ENCODE peak calls at places on chromosomes 5 and 9, in eight cellular contexts. U is astrocyte of the cerebellum, X is type B pancreatic cell, P is AG09319, D is NB4, I is ascending aorta, B is B cell, V is choroid plexus epithelial cell. T is an unnamed sample.

GRCh38 chr5:111948517-111948916 is 191.5 kb upstream of the NREP start:
- DNase-seq in P (peak), D (no peak), U (peak), V (peak), I (no peak), X (no peak), B (no peak), T (peak)

GRCh38 chr9:124110307-124110915 is 98.8 kb downstream of the LHX2 start:
- DNase-seq in U (peak), P (peak), X (peak), I (peak), B (no peak), V (peak), D (peak), T (peak)

GRCh38 chr9:78745996-78746395 is 449.1 kb downstream of the PSAT1 start:
- DNase-seq in D (no peak), X (no peak), B (no peak), P (no peak), U (no peak), I (no peak), V (peak), T (no peak)

GRCh38 chr5:113059232-113059805 is 82.7 kb downstream of the DCP2 start:
- DNase-seq in P (no peak), U (peak), B (no peak), V (peak), D (no peak), X (no peak), I (no peak), T (no peak)

GRCh38 chr5:34817558-34818351 is 21.2 kb upstream of the TTC23L start:
- DNase-seq in B (no peak), D (no peak), X (no peak), U (peak), P (no peak), V (peak), I (no peak), T (peak)

GRCh38 chr5:145236966-145237365 is 598.2 kb downstream of the PRELID2 start:
- DNase-seq in D (no peak), I (no peak), V (no peak), X (no peak), P (no peak), B (no peak), U (no peak), T (peak)

GRCh38 chr5:33843579-33843978 is 48.2 kb downstream of the ADAMTS12 start:
- DNase-seq in I (no peak), X (no peak), V (peak), B (no peak), D (no peak), U (peak), P (no peak), T (peak)

GRCh38 chr5:5011151-5011550 is 129.0 kb upstream of the ADAMTS16 start:
- DNase-seq in U (no peak), I (no peak), V (no peak), P (no peak), D (no peak), X (no peak), B (no peak), T (no peak)

GRCh38 chr5:76402251-76402879 is 720 bp upstream of the IQGAP2 start:
- DNase-seq in D (peak), B (peak), I (peak), U (no peak), X (no peak), V (peak), P (no peak), T (no peak)

GRCh38 chr5:173178369-173178910 is 34.1 kb downstream of the BNIP1 start:
- DNase-seq in V (no peak), U (no peak), X (no peak), I (no peak), B (no peak), P (no peak), D (no peak), T (no peak)

GRCh38 chr9:121650220-121651013 is 1.0 kb upstream of the DAB2IP start:
- DNase-seq in D (peak), I (no peak), P (no peak), X (peak), B (no peak), U (no peak), V (peak), T (no peak)

DNA sequence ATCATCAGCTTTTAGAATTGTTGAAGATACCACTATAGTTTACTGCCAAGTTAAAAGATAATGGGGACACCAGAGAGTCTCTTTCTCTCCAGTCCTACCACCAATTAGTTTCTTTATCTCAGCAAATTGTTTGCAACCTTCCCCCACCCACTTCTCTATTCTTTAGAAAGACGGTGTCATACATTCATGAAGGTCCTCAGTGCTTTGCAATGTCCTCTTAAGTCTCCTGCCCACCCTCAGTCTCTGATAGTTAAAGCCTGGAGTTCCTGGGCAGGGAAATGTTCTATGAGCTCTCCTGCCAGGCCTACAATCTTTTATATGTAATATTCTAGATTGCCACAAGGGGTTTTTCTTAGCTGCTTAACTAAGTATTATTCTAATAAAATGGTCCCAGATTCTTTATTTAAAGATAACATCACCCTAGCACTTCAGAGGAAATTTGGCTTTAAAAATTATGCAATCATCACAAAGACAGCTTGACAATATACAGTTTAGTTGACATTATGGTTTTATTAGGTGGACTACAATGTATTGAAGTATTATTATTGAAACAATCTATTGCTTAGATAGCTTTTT is 509.2 kb downstream of the CSNK1G3 start:
- DNase-seq in P (no peak), I (no peak), X (no peak), U (no peak), V (peak), D (no peak), B (no peak), T (no peak)
- TF ChIP-seq CTCF in P (no peak), I (no peak), X (peak), U (no peak), V (peak), D (no peak), B (no peak), T (peak)

GRCh38 chr9:86945868-86946711 is 1.2 kb downstream of the GAS1 start:
- DNase-seq in B (no peak), V (peak), U (no peak), P (no peak), I (peak), X (peak), D (peak), T (peak)
- TF ChIP-seq CTCF in B (no peak), V (no peak), U (no peak), P (no peak), I (peak), X (peak), D (no peak), T (peak)

DNA sequence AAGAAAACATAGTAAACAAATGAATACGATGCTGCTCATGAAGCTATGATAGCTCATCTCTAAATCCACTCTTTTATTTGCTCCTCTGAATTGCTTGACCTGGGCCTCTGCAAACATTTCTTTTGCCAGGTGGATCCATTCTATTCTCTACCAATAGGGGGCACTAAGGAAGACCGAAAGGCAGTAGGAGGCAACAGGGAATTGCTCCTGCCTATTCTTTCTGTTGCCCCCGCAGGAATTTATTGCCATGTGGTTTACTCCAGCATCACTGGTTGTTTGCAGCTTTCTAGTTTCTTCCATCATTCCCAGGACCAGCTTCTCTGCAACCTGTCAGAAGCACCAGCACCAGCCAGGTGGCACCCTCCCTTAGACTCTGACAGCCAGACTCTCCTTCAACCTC is 5.3 kb downstream of the GAPT start:
- DNase-seq in I (no peak), U (no peak), D (no peak), V (no peak), P (no peak), B (no peak), X (no peak), T (no peak)
- TF ChIP-seq CTCF in I (no peak), U (no peak), D (peak), V (peak), P (peak), B (no peak), X (peak), T (peak)

GRCh38 chr5:8843766-8844165 is 702.1 kb downstream of the SEMA5A start:
- DNase-seq in V (peak), D (no peak), U (peak), P (peak), X (no peak), I (no peak), B (no peak), T (peak)

GRCh38 chr5:8842906-8843590 is 702.8 kb downstream of the SEMA5A start:
- DNase-seq in V (peak), X (no peak), P (peak), D (peak), B (no peak), I (no peak), U (no peak), T (peak)

GRCh38 chr5:8845316-8845715 is 700.6 kb downstream of the SEMA5A start:
- DNase-seq in B (no peak), V (no peak), X (no peak), P (no peak), D (no peak), I (no peak), U (no peak), T (peak)

GRCh38 chr5:8844847-8845246 is 701.0 kb downstream of the SEMA5A start:
- DNase-seq in P (no peak), U (no peak), D (no peak), B (no peak), V (no peak), I (no peak), X (no peak), T (no peak)

GRCh38 chr5:8844206-8844605 is 701.7 kb downstream of the SEMA5A start:
- DNase-seq in P (no peak), D (no peak), B (no peak), V (no peak), I (no peak), X (no peak), U (no peak), T (no peak)
- TF ChIP-seq CTCF in P (no peak), D (no peak), B (no peak), V (no peak), I (no peak), X (no peak), U (no peak), T (no peak)

DNA sequence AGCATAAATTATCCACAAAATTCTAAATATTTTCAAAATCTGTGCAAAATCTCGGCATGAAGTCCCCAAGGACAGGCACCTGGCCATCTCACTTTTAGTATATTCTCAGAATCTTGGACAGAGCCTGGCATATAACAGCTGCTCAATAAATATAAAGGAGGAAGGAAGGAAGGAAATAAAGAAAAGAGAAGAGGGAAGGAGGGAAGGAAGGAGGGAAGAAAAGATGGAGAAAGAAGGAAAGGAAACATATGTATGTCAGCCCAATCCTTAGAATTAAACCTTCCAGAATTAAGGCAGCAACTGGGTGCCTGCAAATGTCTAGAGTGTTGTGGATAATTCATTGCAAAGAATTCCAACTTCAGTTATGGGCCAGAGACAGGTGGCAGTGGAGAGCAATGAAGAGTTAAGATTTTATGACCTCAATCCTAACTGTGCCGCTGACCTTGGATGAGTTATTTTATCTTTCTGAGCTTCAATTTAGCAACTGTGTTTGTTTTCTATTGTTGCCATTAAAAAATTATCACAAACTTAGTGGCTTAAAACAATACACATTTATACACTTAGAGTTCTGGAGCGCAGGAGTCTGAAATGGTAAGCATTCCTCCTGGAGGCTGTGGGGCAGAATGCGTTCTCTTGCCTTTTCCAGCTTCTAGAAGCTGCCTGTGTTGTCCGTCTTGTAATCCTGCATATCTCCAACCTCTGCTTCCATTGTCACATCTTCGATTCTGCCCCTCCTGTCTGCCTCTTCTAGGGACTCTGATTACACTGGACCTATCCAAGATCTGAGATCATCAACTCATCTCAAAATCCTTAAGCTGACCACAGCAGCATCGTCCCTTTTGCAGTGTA is 200.8 kb upstream of the MSX2 start:
- DNase-seq in P (no peak), X (no peak), D (no peak), V (no peak), I (no peak), U (no peak), B (no peak), T (no peak)
- TF ChIP-seq CTCF in P (no peak), X (peak), D (no peak), V (peak), I (no peak), U (peak), B (no peak), T (no peak)